ENCODE peak calls at places on chromosomes 2 and 18, in five cellular contexts. One of them, this sample, is unnamed.

GRCh38 chr2:25222475-25223121 is 54.2 kb upstream of the POMC start:
- DNase-seq in HCT116: no peak
- DNase-seq in bronchial epithelial cell: no peak
- DNase-seq in NCI-H1105: no peak
- DNase-seq in SIG-M5: no peak
- DNase-seq in this sample: no peak

GRCh38 chr2:113229795-113230194 is 48.9 kb downstream of the PAX8 start:
- DNase-seq in HCT116: no peak
- DNase-seq in bronchial epithelial cell: no peak
- DNase-seq in NCI-H1105: no peak
- DNase-seq in SIG-M5: no peak
- DNase-seq in this sample: no peak

GRCh38 chr18:31497711-31498449 is at the start of gene DSG2:
- DNase-seq in HCT116: no peak
- DNase-seq in bronchial epithelial cell: peak
- DNase-seq in NCI-H1105: peak
- DNase-seq in SIG-M5: no peak
- DNase-seq in this sample: no peak

GRCh38 chr18:59096098-59096779 is 43.4 kb upstream of the SEC11C start:
- DNase-seq in HCT116: no peak
- DNase-seq in bronchial epithelial cell: no peak
- DNase-seq in NCI-H1105: peak
- DNase-seq in SIG-M5: no peak
- DNase-seq in this sample: no peak

GRCh38 chr2:45992021-45992745 is 305.0 kb upstream of the EPAS1 start:
- DNase-seq in HCT116: no peak
- DNase-seq in bronchial epithelial cell: peak
- DNase-seq in NCI-H1105: no peak
- DNase-seq in SIG-M5: no peak
- DNase-seq in this sample: peak

GRCh38 chr2:68292108-68292710 is 27.5 kb downstream of the CNRIP1 start:
- DNase-seq in HCT116: peak
- DNase-seq in bronchial epithelial cell: peak
- DNase-seq in NCI-H1105: no peak
- DNase-seq in SIG-M5: no peak
- DNase-seq in this sample: peak

GRCh38 chr2:205024822-205025518 is 479.7 kb downstream of the PARD3B start:
- DNase-seq in HCT116: peak
- DNase-seq in bronchial epithelial cell: peak
- DNase-seq in NCI-H1105: no peak
- DNase-seq in SIG-M5: no peak
- DNase-seq in this sample: peak

GRCh38 chr2:207073791-207074678 is 91.7 kb downstream of the KLF7 start:
- DNase-seq in HCT116: no peak
- DNase-seq in bronchial epithelial cell: peak
- DNase-seq in NCI-H1105: no peak
- DNase-seq in SIG-M5: no peak
- DNase-seq in this sample: no peak

GRCh38 chr2:14182227-14182946 is 450.1 kb upstream of the LRATD1 start:
- DNase-seq in HCT116: no peak
- DNase-seq in bronchial epithelial cell: no peak
- DNase-seq in NCI-H1105: no peak
- DNase-seq in SIG-M5: no peak
- DNase-seq in this sample: no peak

GRCh38 chr18:59985289-59985688 is 85.5 kb downstream of the PMAIP1 start:
- DNase-seq in HCT116: no peak
- DNase-seq in bronchial epithelial cell: peak
- DNase-seq in NCI-H1105: no peak
- DNase-seq in SIG-M5: no peak
- DNase-seq in this sample: no peak

GRCh38 chr2:31986906-31987305 is 23.9 kb downstream of the MEMO1 start:
- DNase-seq in HCT116: no peak
- DNase-seq in bronchial epithelial cell: no peak
- DNase-seq in NCI-H1105: no peak
- DNase-seq in SIG-M5: no peak
- DNase-seq in this sample: no peak

GRCh38 chr2:43486604-43487003 is 109.2 kb downstream of the THADA start:
- DNase-seq in HCT116: no peak
- DNase-seq in bronchial epithelial cell: no peak
- DNase-seq in NCI-H1105: no peak
- DNase-seq in SIG-M5: no peak
- DNase-seq in this sample: no peak

GRCh38 chr2:196591621-196592022 is 47.9 kb upstream of the CCDC150 start:
- DNase-seq in HCT116: no peak
- DNase-seq in bronchial epithelial cell: no peak
- DNase-seq in NCI-H1105: peak
- DNase-seq in SIG-M5: no peak
- DNase-seq in this sample: no peak

GRCh38 chr2:120736955-120737801 is 1.5 kb downstream of the GLI2 start:
- DNase-seq in HCT116: no peak
- DNase-seq in bronchial epithelial cell: no peak
- DNase-seq in NCI-H1105: peak
- DNase-seq in SIG-M5: no peak
- DNase-seq in this sample: peak

GRCh38 chr18:72727038-72727690 is 140.6 kb downstream of the NETO1 start:
- DNase-seq in HCT116: no peak
- DNase-seq in bronchial epithelial cell: peak
- DNase-seq in NCI-H1105: no peak
- DNase-seq in SIG-M5: no peak
- DNase-seq in this sample: no peak

GRCh38 chr2:222677981-222678380 is 6.5 kb downstream of the MOGAT1 start:
- DNase-seq in HCT116: no peak
- DNase-seq in bronchial epithelial cell: peak
- DNase-seq in NCI-H1105: no peak
- DNase-seq in SIG-M5: no peak
- DNase-seq in this sample: no peak

This sample was measured in NCI-H460.